ENCODE peak calls at places on chromosome 15, in eight cellular contexts. V, L, K, S, A, Z, P and I are unnamed samples.

GRCh38 chr15:77118787-77119410 is 48.0 kb upstream of the TSPAN3 start:
- DNase-seq in V (no peak), L (peak), K (peak), S (peak), A (peak), Z (peak), P (no peak), I (peak)

GRCh38 chr15:101295607-101296225 is 668 bp upstream of the SNRPA1 start:
- DNase-seq in V (no peak), L (no peak), K (no peak), S (no peak), A (peak), Z (no peak), P (peak), I (peak)

GRCh38 chr15:42010434-42010833 is 10.4 kb downstream of the PLA2G4E start:
- DNase-seq in V (no peak), L (peak), K (no peak), S (no peak), A (no peak), Z (peak), P (no peak), I (no peak)

GRCh38 chr15:77622212-77622941 is 10.3 kb downstream of the LINGO1 start:
- DNase-seq in V (no peak), L (no peak), K (no peak), S (no peak), A (no peak), Z (no peak), P (no peak), I (no peak)

GRCh38 chr15:27902680-27903385 is 196.3 kb downstream of the OCA2 start:
- DNase-seq in V (no peak), L (no peak), K (no peak), S (no peak), A (no peak), Z (no peak), P (peak), I (no peak)

GRCh38 chr15:82186161-82186560 is 76.4 kb downstream of the EFL1 start:
- DNase-seq in V (no peak), L (no peak), K (no peak), S (no peak), A (no peak), Z (no peak), P (no peak), I (no peak)

GRCh38 chr15:70519616-70520015 is 243.7 kb downstream of the UACA start:
- DNase-seq in V (no peak), L (no peak), K (no peak), S (no peak), A (no peak), Z (no peak), P (no peak), I (no peak)

GRCh38 chr15:98718426-98719168 is 70.3 kb downstream of the IGF1R start:
- DNase-seq in V (no peak), L (no peak), K (no peak), S (no peak), A (no peak), Z (no peak), P (no peak), I (no peak)

GRCh38 chr15:68583936-68584703 is 5.3 kb downstream of the CORO2B start:
- DNase-seq in V (no peak), L (no peak), K (no peak), S (no peak), A (no peak), Z (no peak), P (no peak), I (no peak)

GRCh38 chr15:74785716-74786032 is 3.8 kb downstream of the CSK start:
- DNase-seq in V (no peak), L (no peak), K (no peak), S (peak), A (no peak), Z (no peak), P (no peak), I (no peak)
- H3K4me3 ChIP-seq in V (no peak), L (no peak), K (no peak), S (peak), A (no peak), Z (no peak), P (peak), I (no peak)

GRCh38 chr15:44710236-44711088 is 661 bp downstream of the PATL2 start:
- DNase-seq in V (no peak), L (no peak), K (peak), S (peak), A (peak), Z (no peak), P (no peak), I (no peak)
- TF ChIP-seq CTCF in V (no peak), L (peak), K (peak), S (peak), A (peak), Z (peak), P (no peak), I (peak)

DNA sequence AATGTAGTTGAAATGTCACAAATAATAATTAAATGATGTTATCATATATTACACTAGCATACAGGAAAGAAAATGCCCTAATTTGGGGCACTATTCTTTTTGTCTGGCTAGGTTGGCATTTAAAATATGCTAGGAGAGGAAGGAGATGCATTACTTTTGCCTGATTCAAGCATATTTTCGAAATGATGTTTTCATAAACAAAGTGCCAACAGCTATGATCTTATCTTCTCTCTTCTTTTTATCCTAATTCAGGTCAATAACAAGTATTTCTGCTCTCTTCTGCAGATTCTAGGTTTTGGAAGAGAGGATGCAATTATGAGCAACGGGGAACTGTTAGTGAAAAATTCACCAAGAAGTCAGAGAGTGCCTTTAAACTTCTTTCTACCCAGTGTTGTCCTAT is 55.8 kb upstream of the NR2F2 start:
- DNase-seq in V (no peak), L (no peak), K (no peak), S (no peak), A (no peak), Z (no peak), P (no peak), I (no peak)
- H3K27ac ChIP-seq in V (no peak), L (peak), K (no peak), S (no peak), A (no peak), Z (no peak), P (no peak), I (no peak)

DNA sequence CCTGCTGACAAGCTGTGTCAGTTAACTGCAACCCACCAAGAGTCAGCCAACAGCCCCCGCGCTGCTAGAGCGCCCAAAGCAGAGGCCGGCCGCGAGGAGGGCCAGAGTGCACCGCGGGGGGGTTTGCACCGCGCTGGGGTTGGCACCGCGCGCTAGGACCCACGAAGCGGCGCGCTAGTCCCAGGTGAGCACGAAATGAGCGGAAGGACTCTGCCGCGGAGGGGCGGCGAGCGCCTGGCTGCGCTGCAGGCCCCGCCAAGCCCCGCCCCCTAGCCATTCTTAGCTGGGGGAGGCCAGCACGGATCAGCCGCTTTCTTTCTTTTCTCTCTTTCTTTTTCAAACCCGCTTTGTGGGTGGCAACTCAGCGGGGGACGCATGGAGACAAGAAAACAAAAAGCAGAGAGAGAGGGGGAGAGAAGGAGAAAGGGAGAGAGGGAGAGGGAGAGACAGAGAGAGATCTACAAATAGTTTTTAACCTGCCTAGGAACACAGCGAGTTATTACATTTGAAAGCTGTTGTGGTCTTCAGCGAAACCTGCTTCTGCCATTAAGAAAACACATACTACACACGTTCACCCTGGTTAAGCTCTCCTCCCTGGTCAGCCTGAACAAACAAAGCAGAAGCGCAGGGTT is 6.9 kb upstream of the FOXB1 start:
- DNase-seq in V (no peak), L (peak), K (no peak), S (peak), A (no peak), Z (no peak), P (peak), I (no peak)
- H3K4me3 ChIP-seq in V (peak), L (no peak), K (no peak), S (peak), A (no peak), Z (peak), P (no peak), I (no peak)

DNA sequence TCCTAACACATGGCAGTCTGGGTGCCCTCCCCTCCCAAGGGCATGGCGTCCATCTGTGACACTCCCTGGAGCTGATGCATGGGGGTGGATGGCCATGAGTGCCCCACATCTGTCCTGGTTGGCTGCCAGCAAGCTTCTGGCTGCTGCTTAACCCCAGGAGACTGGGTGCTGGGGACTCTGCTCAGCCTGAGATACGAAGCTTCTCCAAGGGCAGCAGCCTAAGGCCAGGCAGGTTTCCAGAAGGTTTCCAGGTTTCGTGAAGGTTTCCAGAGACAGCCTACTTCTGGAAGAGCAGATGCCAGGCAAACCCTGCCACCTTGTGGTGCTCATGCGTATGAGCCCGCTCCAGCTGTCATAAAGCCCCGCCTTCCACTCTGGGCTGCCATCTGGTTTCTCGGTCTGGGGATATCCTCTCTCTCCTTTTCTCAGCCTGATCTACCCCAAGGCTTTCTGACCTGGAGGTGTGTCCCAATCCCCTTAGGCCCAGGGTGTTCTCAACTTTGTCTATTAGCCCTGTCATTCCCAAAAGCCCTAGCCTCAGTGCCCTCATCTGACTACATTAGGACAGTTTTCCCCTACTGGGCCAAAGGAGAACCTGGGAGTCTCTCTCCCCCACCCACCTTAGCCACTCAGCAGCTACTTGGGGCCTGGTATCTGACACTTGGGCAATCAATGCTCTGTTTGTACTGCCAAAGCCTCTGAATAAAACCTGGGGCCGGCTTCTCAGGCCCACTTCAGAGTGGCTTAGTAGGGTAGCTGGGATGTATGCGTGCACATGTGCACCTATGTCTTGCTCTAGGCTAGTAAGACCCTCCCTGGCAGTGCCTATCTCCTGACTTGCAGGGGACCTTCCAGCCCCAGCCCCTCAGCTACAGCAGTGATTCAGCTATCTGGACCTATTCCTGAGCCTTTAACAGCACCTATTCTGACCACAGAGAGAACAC is 12.0 kb downstream of the MRPL46 start:
- DNase-seq in V (no peak), L (peak), K (peak), S (no peak), A (peak), Z (peak), P (no peak), I (peak)
- TF ChIP-seq CTCF in V (peak), L (peak), K (peak), S (peak), A (peak), Z (peak), P (peak), I (peak)

GRCh38 chr15:67194171-67195114 is 60.0 kb downstream of the AAGAB start:
- DNase-seq in V (no peak), L (no peak), K (no peak), S (no peak), A (no peak), Z (no peak), P (no peak), I (no peak)
- H3K27ac ChIP-seq in V (peak), L (no peak), K (peak), S (no peak), A (no peak), Z (peak), P (no peak), I (peak)

DNA sequence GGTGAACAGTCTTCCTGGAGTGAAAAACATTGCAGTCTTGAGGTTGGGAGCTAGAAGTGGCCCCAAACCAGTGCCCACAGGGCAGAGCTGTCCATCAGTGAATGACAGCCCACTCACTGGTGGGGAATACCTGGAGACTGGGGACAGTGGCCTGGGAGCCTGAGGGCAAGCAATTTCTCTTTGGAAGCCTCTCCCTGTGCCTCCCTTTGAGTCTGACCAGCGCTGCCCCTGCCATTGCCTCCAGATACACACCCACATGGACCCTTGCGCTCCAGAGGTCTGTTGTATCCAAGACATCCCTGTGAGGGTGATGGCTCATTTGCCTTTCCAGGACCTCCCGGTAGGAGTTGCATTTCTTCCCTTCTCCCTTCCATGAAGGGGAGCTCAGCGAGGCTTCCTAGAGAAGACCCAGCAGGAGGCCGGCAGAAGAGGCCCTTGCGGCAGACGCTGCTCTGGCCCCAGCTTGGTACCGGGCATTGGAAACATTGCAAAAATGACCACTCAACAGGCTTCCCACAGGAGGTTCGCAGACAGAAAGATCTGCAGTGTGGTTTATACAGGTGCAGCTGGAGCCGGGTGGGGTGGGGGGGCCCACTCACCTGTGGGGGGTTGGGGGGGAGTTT is 38.5 kb downstream of the KLF13 start:
- DNase-seq in V (no peak), L (no peak), K (no peak), S (no peak), A (no peak), Z (no peak), P (no peak), I (no peak)
- H3K4me3 ChIP-seq in V (peak), L (no peak), K (peak), S (peak), A (no peak), Z (no peak), P (peak), I (no peak)

DNA sequence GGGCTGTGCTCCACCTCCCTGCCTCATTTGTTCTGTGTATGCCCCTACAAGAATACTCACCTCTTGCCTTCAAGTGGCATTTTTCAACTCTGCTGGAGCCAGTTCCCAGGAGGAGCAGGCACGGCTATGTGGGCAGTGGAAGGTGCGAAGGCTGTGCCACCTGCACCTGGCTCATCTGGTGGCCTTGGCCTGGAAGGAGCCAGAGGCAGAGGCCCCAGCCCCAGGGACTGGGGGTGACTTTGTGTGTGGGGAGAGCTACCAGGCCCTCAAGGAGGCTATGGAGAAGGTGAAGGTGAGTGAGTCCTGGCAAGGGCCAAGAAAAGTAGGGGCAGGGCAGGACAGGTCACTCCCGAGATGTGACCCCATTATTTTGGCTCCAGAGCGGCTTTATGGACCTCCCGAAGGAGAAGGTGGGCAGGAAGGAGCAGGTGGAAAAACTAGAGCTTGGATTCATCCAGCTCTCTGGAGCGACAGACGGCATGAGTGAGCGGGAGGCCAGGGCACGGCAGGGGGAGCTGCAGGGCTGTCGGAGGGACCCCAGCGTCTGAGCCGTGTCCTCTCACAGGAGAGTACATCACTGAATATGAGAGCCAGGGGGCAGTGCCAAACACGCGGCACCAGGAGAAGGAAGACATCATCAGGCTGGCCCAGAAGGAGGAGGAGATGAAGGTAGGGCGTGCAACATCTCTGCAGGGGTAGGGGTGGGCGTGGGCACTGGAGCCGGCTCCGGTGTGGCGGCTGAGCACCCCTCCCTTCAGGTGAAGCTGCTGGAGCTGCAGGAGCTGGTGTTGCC is 57.3 kb upstream of the UBE2Q2 start:
- DNase-seq in V (no peak), L (no peak), K (no peak), S (no peak), A (no peak), Z (no peak), P (no peak), I (no peak)
- TF ChIP-seq CTCF in V (no peak), L (no peak), K (peak), S (no peak), A (no peak), Z (no peak), P (no peak), I (peak)

GRCh38 chr15:66184936-66185790 is 68.4 kb downstream of the MEGF11 start:
- DNase-seq in V (no peak), L (no peak), K (no peak), S (no peak), A (no peak), Z (no peak), P (no peak), I (no peak)

GRCh38 chr15:66178531-66178910 is 75.0 kb downstream of the MEGF11 start:
- DNase-seq in V (no peak), L (no peak), K (no peak), S (no peak), A (no peak), Z (no peak), P (peak), I (no peak)

GRCh38 chr15:66184492-66184891 is 69.1 kb downstream of the MEGF11 start:
- DNase-seq in V (no peak), L (no peak), K (no peak), S (no peak), A (no peak), Z (no peak), P (no peak), I (no peak)

GRCh38 chr15:66186049-66186825 is 67.3 kb downstream of the MEGF11 start:
- DNase-seq in V (no peak), L (no peak), K (no peak), S (no peak), A (no peak), Z (no peak), P (no peak), I (no peak)

DNA sequence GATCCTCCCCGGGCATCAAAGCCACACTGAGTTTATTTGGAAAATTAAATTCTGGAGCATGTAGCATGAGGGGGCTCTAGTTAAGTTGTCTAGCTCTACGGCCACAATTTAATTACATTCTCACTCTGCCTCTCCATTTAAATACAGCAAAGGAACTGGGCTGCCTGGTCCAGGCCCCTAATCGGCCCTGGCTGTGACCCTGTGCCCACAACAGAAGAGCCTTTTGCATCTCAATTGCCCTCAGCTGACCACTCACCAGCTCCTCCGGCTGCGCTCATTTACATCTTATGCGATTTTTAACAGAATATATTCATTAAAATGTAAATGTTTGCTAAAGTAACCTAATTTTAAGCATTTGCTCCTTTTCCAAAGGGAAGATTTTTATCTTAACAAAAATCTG is 72.8 kb downstream of the MEGF11 start:
- DNase-seq in V (no peak), L (no peak), K (no peak), S (no peak), A (no peak), Z (no peak), P (no peak), I (no peak)
- H3K27ac ChIP-seq in V (no peak), L (no peak), K (no peak), S (no peak), A (no peak), Z (no peak), P (no peak), I (no peak)